ENCODE peak calls at places on chromosomes 2 and 18, in five cellular contexts. D, Y, G, L and C are unnamed samples.

GRCh38 chr2:219627105-219628100 is at the start of gene SLC4A3:
- DNase-seq in L (no peak), D (peak), G (no peak), Y (no peak), C (no peak)

GRCh38 chr2:8570637-8571036 is 111.2 kb upstream of the ID2 start:
- DNase-seq in L (no peak), G (no peak), D (peak), Y (no peak), C (no peak)

GRCh38 chr2:195658541-195658890 is 1.5 kb downstream of the SLC39A10 start:
- DNase-seq in L (no peak), G (peak), Y (peak), D (no peak), C (no peak)

GRCh38 chr18:36672437-36673344 is 156.1 kb downstream of the TPGS2 start:
- DNase-seq in Y (no peak), L (no peak), G (no peak), D (no peak), C (no peak)

GRCh38 chr2:239825705-239825979 is 199.5 kb downstream of the NDUFA10 start:
- DNase-seq in L (no peak), Y (no peak), D (peak), G (no peak), C (no peak)

GRCh38 chr2:74584088-74584645 is 29.6 kb downstream of the DOK1 start:
- DNase-seq in G (no peak), D (no peak), Y (peak), L (peak), C (no peak)

GRCh38 chr2:121486191-121486590 is 44.5 kb upstream of the RNU4ATAC start:
- DNase-seq in L (no peak), Y (no peak), G (no peak), D (no peak), C (no peak)

GRCh38 chr2:132542953-132543569 is 126.5 kb downstream of the GPR39 start:
- DNase-seq in D (no peak), Y (no peak), G (no peak), L (no peak), C (no peak)

GRCh38 chr18:8260847-8261246 is 348.4 kb upstream of the RAB12 start:
- DNase-seq in D (no peak), L (no peak), Y (no peak), G (no peak), C (no peak)

GRCh38 chr2:49972699-49973098 is 818.4 kb upstream of the FSHR start:
- DNase-seq in G (no peak), L (no peak), Y (no peak), D (no peak), C (no peak)

GRCh38 chr18:51229328-51229727 is 31.8 kb upstream of the MEX3C start:
- DNase-seq in D (no peak), Y (no peak), L (no peak), G (no peak), C (no peak)

GRCh38 chr2:8165550-8165949 is 516.3 kb upstream of the ID2 start:
- DNase-seq in L (no peak), Y (no peak), G (no peak), D (no peak), C (no peak)

GRCh38 chr2:54545700-54546450 is 89.7 kb downstream of the SPTBN1 start:
- DNase-seq in D (no peak), Y (no peak), L (no peak), G (no peak), C (no peak)

GRCh38 chr2:163370169-163370886 is 365.5 kb downstream of the FIGN start:
- DNase-seq in L (no peak), D (no peak), Y (no peak), G (no peak), C (no peak)

GRCh38 chr18:54357082-54357659 is 487 bp downstream of the STARD6 start:
- DNase-seq in D (no peak), G (no peak), Y (no peak), L (no peak), C (no peak)

GRCh38 chr2:230268606-230269222 is 43.2 kb downstream of the SP140 start:
- DNase-seq in L (peak), D (no peak), G (no peak), Y (no peak), C (no peak)

GRCh38 chr2:23944527-23944926 is 4.3 kb downstream of the UBXN2A start:
- DNase-seq in L (no peak), D (no peak), G (peak), Y (no peak), C (peak)

GRCh38 chr2:219718066-219718465 is 90.6 kb downstream of the SLC4A3 start:
- DNase-seq in D (no peak), Y (no peak), L (no peak), G (no peak), C (no peak)

GRCh38 chr2:119550346-119550745 is 6.1 kb downstream of the CFAP221 start:
- DNase-seq in L (no peak), Y (no peak), G (no peak), D (no peak), C (no peak)

GRCh38 chr18:6627621-6628020 is 101.9 kb upstream of the ARHGAP28 start:
- DNase-seq in G (no peak), D (no peak), Y (no peak), L (no peak), C (no peak)

GRCh38 chr2:80969900-80970299 is 665.3 kb upstream of the LRRTM1 start:
- DNase-seq in L (no peak), D (no peak), Y (no peak), G (no peak), C (no peak)

GRCh38 chr2:171407030-171407707 is 26.6 kb downstream of the METTL8 start:
- DNase-seq in L (no peak), Y (no peak), G (no peak), D (no peak), C (no peak)

GRCh38 chr18:68376931-68377330 is 338.0 kb downstream of the TMX3 start:
- DNase-seq in G (no peak), Y (no peak), D (no peak), L (no peak), C (no peak)

GRCh38 chr2:216287251-216287650 is 85.0 kb downstream of the MARCHF4 start:
- DNase-seq in G (no peak), Y (no peak), L (no peak), D (no peak), C (no peak)

GRCh38 chr2:810397-810796 is 133.2 kb upstream of the TMEM18 start:
- DNase-seq in G (no peak), Y (no peak), L (no peak), D (no peak), C (no peak)

GRCh38 chr2:223465793-223466192 is 136.4 kb downstream of the SCG2 start:
- DNase-seq in D (peak), L (no peak), Y (no peak), G (peak), C (no peak)

GRCh38 chr2:12504443-12504842 is 212.3 kb upstream of the TRIB2 start:
- DNase-seq in L (peak), D (no peak), G (no peak), Y (peak), C (no peak)